ENCODE peak calls at places on chromosomes 13 and 19, in six cellular contexts. One of them, this sample, is unnamed.

GRCh38 chr19:33767898-33768413 is 28.7 kb upstream of the KCTD15 start:
- DNase-seq in breast epithelium: no peak
- DNase-seq in AG09309: no peak
- DNase-seq in AG04450: no peak
- DNase-seq in gastrocnemius medialis: no peak
- DNase-seq in heart right ventricle: no peak
- DNase-seq in this sample: peak

GRCh38 chr13:34696296-34696695 is 245.8 kb upstream of the NBEA start:
- DNase-seq in gastrocnemius medialis: no peak
- DNase-seq in heart right ventricle: no peak
- DNase-seq in AG04450: no peak
- DNase-seq in AG09309: no peak
- DNase-seq in breast epithelium: no peak
- DNase-seq in this sample: no peak

GRCh38 chr13:29474991-29475390 is 120.5 kb downstream of the SLC7A1 start:
- DNase-seq in AG09309: peak
- DNase-seq in gastrocnemius medialis: no peak
- DNase-seq in heart right ventricle: no peak
- DNase-seq in breast epithelium: no peak
- DNase-seq in AG04450: peak
- DNase-seq in this sample: peak

GRCh38 chr19:14413765-14414171 is 5.4 kb downstream of the DDX39A start:
- DNase-seq in breast epithelium: no peak
- DNase-seq in AG09309: no peak
- DNase-seq in heart right ventricle: no peak
- DNase-seq in gastrocnemius medialis: no peak
- DNase-seq in AG04450: no peak
- DNase-seq in this sample: peak

GRCh38 chr19:33235996-33236350 is 10.3 kb upstream of the SLC7A10 start:
- DNase-seq in AG04450: no peak
- DNase-seq in gastrocnemius medialis: no peak
- DNase-seq in breast epithelium: no peak
- DNase-seq in heart right ventricle: no peak
- DNase-seq in AG09309: no peak
- DNase-seq in this sample: no peak

GRCh38 chr13:75135325-75135825 is 346.6 kb downstream of the TBC1D4 start:
- DNase-seq in AG04450: peak
- DNase-seq in gastrocnemius medialis: no peak
- DNase-seq in heart right ventricle: no peak
- DNase-seq in AG09309: peak
- DNase-seq in breast epithelium: no peak
- DNase-seq in this sample: peak

GRCh38 chr19:43858174-43858573 is 31.1 kb downstream of the ZNF283 start:
- DNase-seq in AG04450: no peak
- DNase-seq in gastrocnemius medialis: no peak
- DNase-seq in AG09309: no peak
- DNase-seq in breast epithelium: no peak
- DNase-seq in heart right ventricle: no peak
- DNase-seq in this sample: no peak

GRCh38 chr19:43765109-43765876 is 10.5 kb upstream of the SMG9 start:
- DNase-seq in gastrocnemius medialis: peak
- DNase-seq in breast epithelium: peak
- DNase-seq in AG04450: peak
- DNase-seq in AG09309: peak
- DNase-seq in heart right ventricle: peak
- DNase-seq in this sample: peak

GRCh38 chr13:24217601-24218281 is 57.2 kb downstream of the SPATA13 start:
- DNase-seq in heart right ventricle: no peak
- DNase-seq in gastrocnemius medialis: no peak
- DNase-seq in AG04450: no peak
- DNase-seq in breast epithelium: no peak
- DNase-seq in AG09309: no peak
- DNase-seq in this sample: peak

GRCh38 chr13:35471466-35472307 is 4.8 kb downstream of the MAB21L1 start:
- DNase-seq in AG09309: no peak
- DNase-seq in breast epithelium: no peak
- DNase-seq in heart right ventricle: no peak
- DNase-seq in gastrocnemius medialis: no peak
- DNase-seq in AG04450: no peak
- DNase-seq in this sample: no peak

GRCh38 chr13:45046445-45046844 is 57.1 kb downstream of the GPALPP1 start:
- DNase-seq in AG09309: no peak
- DNase-seq in breast epithelium: no peak
- DNase-seq in heart right ventricle: no peak
- DNase-seq in gastrocnemius medialis: no peak
- DNase-seq in AG04450: no peak
- DNase-seq in this sample: no peak

GRCh38 chr19:32642771-32643170 is 32.2 kb downstream of the ANKRD27 start:
- DNase-seq in gastrocnemius medialis: no peak
- DNase-seq in AG04450: no peak
- DNase-seq in breast epithelium: no peak
- DNase-seq in AG09309: no peak
- DNase-seq in heart right ventricle: no peak
- DNase-seq in this sample: no peak

GRCh38 chr19:17902701-17903100 is 30.1 kb upstream of the CCDC124 start:
- DNase-seq in AG04450: peak
- DNase-seq in AG09309: peak
- DNase-seq in breast epithelium: no peak
- DNase-seq in heart right ventricle: no peak
- DNase-seq in gastrocnemius medialis: no peak
- DNase-seq in this sample: peak

GRCh38 chr19:32359581-32359980 is 14.2 kb downstream of the ZNF507 start:
- DNase-seq in AG09309: no peak
- DNase-seq in gastrocnemius medialis: no peak
- DNase-seq in AG04450: no peak
- DNase-seq in breast epithelium: no peak
- DNase-seq in heart right ventricle: no peak
- DNase-seq in this sample: no peak

GRCh38 chr19:32358311-32358710 is 12.9 kb downstream of the ZNF507 start:
- DNase-seq in AG09309: no peak
- DNase-seq in AG04450: no peak
- DNase-seq in gastrocnemius medialis: no peak
- DNase-seq in heart right ventricle: no peak
- DNase-seq in breast epithelium: no peak
- DNase-seq in this sample: no peak

GRCh38 chr13:109162248-109163051 is 533.0 kb downstream of the MYO16 start:
- DNase-seq in gastrocnemius medialis: no peak
- DNase-seq in breast epithelium: no peak
- DNase-seq in AG04450: no peak
- DNase-seq in heart right ventricle: no peak
- DNase-seq in AG09309: no peak
- DNase-seq in this sample: no peak

GRCh38 chr13:110856941-110857835 is 57.7 kb downstream of the ANKRD10 start:
- DNase-seq in AG09309: no peak
- DNase-seq in heart right ventricle: no peak
- DNase-seq in gastrocnemius medialis: no peak
- DNase-seq in breast epithelium: no peak
- DNase-seq in AG04450: no peak
- DNase-seq in this sample: no peak

GRCh38 chr19:13795595-13796300 is 505 bp downstream of the ZSWIM4 start:
- DNase-seq in gastrocnemius medialis: peak
- DNase-seq in breast epithelium: peak
- DNase-seq in AG04450: no peak
- DNase-seq in AG09309: no peak
- DNase-seq in heart right ventricle: no peak
- DNase-seq in this sample: no peak

GRCh38 chr19:30356951-30357579 is 15.1 kb upstream of the ZNF536 start:
- DNase-seq in heart right ventricle: no peak
- DNase-seq in AG04450: no peak
- DNase-seq in gastrocnemius medialis: no peak
- DNase-seq in breast epithelium: no peak
- DNase-seq in AG09309: no peak
- DNase-seq in this sample: no peak

GRCh38 chr19:48963371-48964204 is 1.5 kb upstream of the FTL start:
- DNase-seq in AG04450: no peak
- DNase-seq in breast epithelium: peak
- DNase-seq in gastrocnemius medialis: peak
- DNase-seq in AG09309: no peak
- DNase-seq in heart right ventricle: peak
- DNase-seq in this sample: peak

GRCh38 chr13:92463134-92463533 is 763.5 kb upstream of the GPC6 start:
- DNase-seq in breast epithelium: no peak
- DNase-seq in AG09309: no peak
- DNase-seq in gastrocnemius medialis: no peak
- DNase-seq in heart right ventricle: no peak
- DNase-seq in AG04450: no peak
- DNase-seq in this sample: no peak

GRCh38 chr19:33437351-33438015 is 64.0 kb downstream of the CEBPG start:
- DNase-seq in heart right ventricle: no peak
- DNase-seq in breast epithelium: no peak
- DNase-seq in AG09309: no peak
- DNase-seq in AG04450: no peak
- DNase-seq in gastrocnemius medialis: no peak
- DNase-seq in this sample: no peak

GRCh38 chr19:54517483-54517882 is 14.9 kb downstream of the LAIR2 start:
- DNase-seq in gastrocnemius medialis: no peak
- DNase-seq in heart right ventricle: peak
- DNase-seq in breast epithelium: peak
- DNase-seq in AG04450: no peak
- DNase-seq in AG09309: no peak
- DNase-seq in this sample: peak

GRCh38 chr13:113495494-113496251 is 5.2 kb upstream of the DCUN1D2 start:
- DNase-seq in heart right ventricle: no peak
- DNase-seq in AG04450: no peak
- DNase-seq in gastrocnemius medialis: no peak
- DNase-seq in AG09309: no peak
- DNase-seq in breast epithelium: no peak
- DNase-seq in this sample: peak

GRCh38 chr13:67355791-67356190 is 125.7 kb upstream of the PCDH9 start:
- DNase-seq in AG09309: no peak
- DNase-seq in heart right ventricle: no peak
- DNase-seq in gastrocnemius medialis: no peak
- DNase-seq in AG04450: no peak
- DNase-seq in breast epithelium: no peak
- DNase-seq in this sample: no peak

GRCh38 chr13:109939105-109939504 is 152.7 kb upstream of the IRS2 start:
- DNase-seq in heart right ventricle: no peak
- DNase-seq in breast epithelium: no peak
- DNase-seq in gastrocnemius medialis: no peak
- DNase-seq in AG04450: no peak
- DNase-seq in AG09309: no peak
- DNase-seq in this sample: no peak

GRCh38 chr19:47674548-47674947 is 38.7 kb upstream of the EHD2 start:
- DNase-seq in heart right ventricle: no peak
- DNase-seq in breast epithelium: no peak
- DNase-seq in AG09309: no peak
- DNase-seq in gastrocnemius medialis: no peak
- DNase-seq in AG04450: no peak
- DNase-seq in this sample: no peak

GRCh38 chr19:46229442-46229841 is at the start of gene IGFL1:
- DNase-seq in heart right ventricle: no peak
- DNase-seq in AG09309: no peak
- DNase-seq in breast epithelium: no peak
- DNase-seq in gastrocnemius medialis: no peak
- DNase-seq in AG04450: no peak
- DNase-seq in this sample: no peak

GRCh38 chr19:3753631-3754410 is 7.7 kb downstream of the APBA3 start:
- DNase-seq in AG09309: no peak
- DNase-seq in AG04450: no peak
- DNase-seq in heart right ventricle: no peak
- DNase-seq in breast epithelium: no peak
- DNase-seq in gastrocnemius medialis: no peak
- DNase-seq in this sample: no peak

GRCh38 chr13:37984357-37984756 is 114.8 kb upstream of the TRPC4 start:
- DNase-seq in heart right ventricle: no peak
- DNase-seq in breast epithelium: no peak
- DNase-seq in AG04450: no peak
- DNase-seq in AG09309: no peak
- DNase-seq in gastrocnemius medialis: no peak
- DNase-seq in this sample: no peak

GRCh38 chr13:110382229-110382628 is 75.1 kb downstream of the COL4A2 start:
- DNase-seq in breast epithelium: no peak
- DNase-seq in gastrocnemius medialis: no peak
- DNase-seq in AG04450: no peak
- DNase-seq in AG09309: no peak
- DNase-seq in heart right ventricle: no peak
- DNase-seq in this sample: peak

GRCh38 chr13:32530841-32531253 is 7.7 kb downstream of the N4BP2L2 start:
- DNase-seq in gastrocnemius medialis: peak
- DNase-seq in AG09309: peak
- DNase-seq in breast epithelium: no peak
- DNase-seq in AG04450: peak
- DNase-seq in heart right ventricle: no peak
- DNase-seq in this sample: peak

GRCh38 chr19:27765397-27765796 is 1447.6 kb downstream of the UQCRFS1 start:
- DNase-seq in AG04450: no peak
- DNase-seq in breast epithelium: no peak
- DNase-seq in AG09309: no peak
- DNase-seq in gastrocnemius medialis: no peak
- DNase-seq in heart right ventricle: no peak
- DNase-seq in this sample: no peak

GRCh38 chr19:6278740-6279619 is 795 bp downstream of the MLLT1 start:
- DNase-seq in breast epithelium: no peak
- DNase-seq in AG09309: no peak
- DNase-seq in gastrocnemius medialis: no peak
- DNase-seq in heart right ventricle: no peak
- DNase-seq in AG04450: no peak
- DNase-seq in this sample: no peak

GRCh38 chr19:23996549-23996948 is 81.9 kb downstream of the ZNF726 start:
- DNase-seq in breast epithelium: no peak
- DNase-seq in heart right ventricle: no peak
- DNase-seq in gastrocnemius medialis: no peak
- DNase-seq in AG04450: no peak
- DNase-seq in AG09309: no peak
- DNase-seq in this sample: no peak

GRCh38 chr19:58248886-58249285 is 20.2 kb downstream of the ZNF544 start:
- DNase-seq in breast epithelium: no peak
- DNase-seq in heart right ventricle: no peak
- DNase-seq in AG09309: no peak
- DNase-seq in gastrocnemius medialis: no peak
- DNase-seq in AG04450: no peak
- DNase-seq in this sample: no peak
- H3K4me3 ChIP-seq in breast epithelium: no peak
- H3K4me3 ChIP-seq in heart right ventricle: no peak
- H3K4me3 ChIP-seq in AG09309: no peak
- H3K4me3 ChIP-seq in gastrocnemius medialis: no peak
- H3K4me3 ChIP-seq in AG04450: no peak
- H3K4me3 ChIP-seq in this sample: no peak

GRCh38 chr13:76667551-76667950 is 218.7 kb downstream of the KCTD12 start:
- DNase-seq in heart right ventricle: no peak
- DNase-seq in breast epithelium: no peak
- DNase-seq in AG04450: peak
- DNase-seq in AG09309: peak
- DNase-seq in gastrocnemius medialis: no peak
- DNase-seq in this sample: peak
- TF ChIP-seq CTCF in heart right ventricle: peak
- TF ChIP-seq CTCF in breast epithelium: no peak
- TF ChIP-seq CTCF in AG04450: peak
- TF ChIP-seq CTCF in AG09309: peak
- TF ChIP-seq CTCF in gastrocnemius medialis: no peak
- TF ChIP-seq CTCF in this sample: peak

GRCh38 chr19:50203281-50204080 is at the start of gene MYH14:
- DNase-seq in AG09309: no peak
- DNase-seq in heart right ventricle: peak
- DNase-seq in AG04450: no peak
- DNase-seq in gastrocnemius medialis: peak
- DNase-seq in breast epithelium: peak
- DNase-seq in this sample: no peak
- H3K4me3 ChIP-seq in AG09309: no peak
- H3K4me3 ChIP-seq in heart right ventricle: peak
- H3K4me3 ChIP-seq in AG04450: no peak
- H3K4me3 ChIP-seq in gastrocnemius medialis: peak
- H3K4me3 ChIP-seq in breast epithelium: peak
- H3K4me3 ChIP-seq in this sample: no peak

GRCh38 chr13:103799028-103799427 is 732.8 kb upstream of the SLC10A2 start:
- DNase-seq in gastrocnemius medialis: no peak
- DNase-seq in AG04450: no peak
- DNase-seq in breast epithelium: no peak
- DNase-seq in heart right ventricle: no peak
- DNase-seq in AG09309: no peak
- DNase-seq in this sample: no peak
- TF ChIP-seq CTCF in gastrocnemius medialis: no peak
- TF ChIP-seq CTCF in AG04450: no peak
- TF ChIP-seq CTCF in breast epithelium: no peak
- TF ChIP-seq CTCF in heart right ventricle: no peak
- TF ChIP-seq CTCF in AG09309: no peak
- TF ChIP-seq CTCF in this sample: no peak